ENCODE peak calls at places on chromosomes 6 and 20, in four cellular contexts. B is H9, X is IMR-90, O is H1. H is an unnamed sample.

GRCh38 chr6:138580801-138581200 is 81.5 kb upstream of the NHSL1 start:
- DNase-seq in B (no peak), X (no peak), O (no peak), H (no peak)

GRCh38 chr6:159727717-159728440 is 573 bp downstream of the WTAP start:
- DNase-seq in B (no peak), X (no peak), O (no peak), H (peak)

GRCh38 chr20:8306916-8307315 is 174.8 kb downstream of the PLCB1 start:
- DNase-seq in B (no peak), X (no peak), O (no peak), H (peak)

GRCh38 chr6:142744836-142745235 is 200.1 kb downstream of the HIVEP2 start:
- DNase-seq in B (no peak), X (peak), O (no peak), H (peak)

GRCh38 chr20:53889411-53890148 is 180.8 kb downstream of the BCAS1 start:
- DNase-seq in B (no peak), X (no peak), O (no peak), H (no peak)

GRCh38 chr6:131213501-131213990 is 78.3 kb downstream of the AKAP7 start:
- DNase-seq in B (no peak), X (peak), O (no peak), H (no peak)

GRCh38 chr20:51492167-51493092 is 50.1 kb downstream of the NFATC2 start:
- DNase-seq in B (no peak), X (no peak), O (no peak), H (peak)

GRCh38 chr6:8182209-8182845 is 80.0 kb upstream of the EEF1E1 start:
- DNase-seq in B (no peak), X (peak), O (no peak), H (no peak)

GRCh38 chr20:40563296-40563950 is 125.6 kb downstream of the MAFB start:
- DNase-seq in B (no peak), X (no peak), O (no peak), H (no peak)

GRCh38 chr6:81763051-81763450 is 10.6 kb upstream of the TENT5A start:
- DNase-seq in B (no peak), X (no peak), O (no peak), H (no peak)

GRCh38 chr6:11207199-11207968 is 25.1 kb downstream of the NEDD9 start:
- DNase-seq in B (no peak), X (peak), O (no peak), H (no peak)

DNA sequence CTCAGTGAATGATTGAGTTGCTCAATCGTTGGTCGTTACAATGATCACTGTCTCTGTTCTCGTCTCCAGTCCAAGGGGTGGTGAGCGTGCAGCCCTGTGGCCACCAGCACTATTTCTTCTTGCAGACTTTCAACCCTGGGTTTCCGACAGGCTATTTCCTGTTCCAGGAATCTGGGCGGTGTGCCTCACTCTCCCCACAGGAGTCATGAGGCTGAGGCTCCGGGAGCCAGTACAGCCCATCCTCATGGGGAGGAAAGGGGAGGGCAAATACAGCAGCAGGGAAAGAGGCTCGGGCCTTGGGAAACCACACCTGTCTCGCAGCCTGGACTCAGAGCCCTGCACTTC is 28.8 kb downstream of the KIAA1755 start:
- DNase-seq in B (no peak), X (peak), O (no peak), H (no peak)
- H4K8ac ChIP-seq in B (no peak), X (no peak), O (no peak), H (no peak)

GRCh38 chr6:35532141-35532540 is 19.4 kb upstream of the TULP1 start:
- DNase-seq in B (no peak), X (no peak), O (no peak), H (no peak)

GRCh38 chr6:35539223-35539622 is 26.5 kb upstream of the TULP1 start:
- DNase-seq in B (no peak), X (no peak), O (no peak), H (no peak)

GRCh38 chr6:35534396-35535170 is 21.9 kb upstream of the TULP1 start:
- DNase-seq in B (no peak), X (no peak), O (no peak), H (peak)
- H3K56ac ChIP-seq in B (no peak), X (no peak), O (no peak), H (no peak)

GRCh38 chr20:62838511-62838910 is 21.7 kb downstream of the COL9A3 start:
- DNase-seq in B (no peak), X (no peak), O (no peak), H (no peak)

GRCh38 chr20:62834967-62835730 is 18.3 kb downstream of the COL9A3 start:
- DNase-seq in B (no peak), X (no peak), O (no peak), H (no peak)

GRCh38 chr20:62837091-62837490 is 20.2 kb downstream of the COL9A3 start:
- DNase-seq in B (no peak), X (no peak), O (no peak), H (no peak)

GRCh38 chr20:62837790-62838458 is 21.1 kb downstream of the COL9A3 start:
- DNase-seq in B (no peak), X (no peak), O (no peak), H (no peak)

GRCh38 chr20:62835931-62836861 is 19.3 kb downstream of the COL9A3 start:
- DNase-seq in B (no peak), X (peak), O (no peak), H (no peak)
- H2BK5ac ChIP-seq in B (no peak), X (no peak), O (no peak), H (no peak)

GRCh38 chr6:152093711-152094110 is 286.2 kb downstream of the ESR1 start:
- DNase-seq in B (no peak), X (no peak), O (no peak), H (peak)
- H4K8ac ChIP-seq in B (no peak), X (no peak), O (no peak), H (no peak)

DNA sequence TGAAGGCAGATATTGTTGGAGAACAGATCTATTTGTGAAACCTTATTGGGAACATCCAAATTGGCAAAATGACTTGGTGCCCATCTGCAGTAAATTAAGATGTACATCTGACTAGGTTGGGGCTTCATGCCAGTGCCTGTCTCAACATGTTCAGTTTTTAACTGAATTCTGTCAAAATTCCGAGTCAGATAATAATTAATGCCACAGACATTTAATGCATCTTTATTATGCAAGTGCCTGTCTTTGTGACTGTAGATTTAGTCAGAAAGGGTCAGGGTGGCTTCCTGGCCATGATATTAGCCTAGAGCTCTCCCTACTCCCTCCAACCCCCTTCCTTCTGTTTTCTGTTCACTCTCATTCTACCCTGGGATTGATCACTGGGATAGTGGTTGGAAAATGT is 199.3 kb upstream of the FLRT3 start:
- DNase-seq in B (no peak), X (no peak), O (no peak), H (no peak)
- H3K56ac ChIP-seq in B (no peak), X (no peak), O (no peak), H (no peak)

GRCh38 chr6:17865798-17866725 is 121.4 kb downstream of the KIF13A start:
- DNase-seq in B (no peak), X (peak), O (peak), H (peak)

GRCh38 chr6:17866876-17867444 is 120.5 kb downstream of the KIF13A start:
- DNase-seq in B (no peak), X (no peak), O (no peak), H (no peak)

GRCh38 chr6:17865243-17865642 is 122.2 kb downstream of the KIF13A start:
- DNase-seq in B (no peak), X (peak), O (no peak), H (no peak)

GRCh38 chr6:17861361-17861760 is 126.1 kb downstream of the KIF13A start:
- DNase-seq in B (no peak), X (no peak), O (no peak), H (no peak)

GRCh38 chr6:17863971-17864754 is 123.3 kb downstream of the KIF13A start:
- DNase-seq in B (no peak), X (peak), O (no peak), H (peak)
- H2BK5ac ChIP-seq in B (no peak), X (peak), O (no peak), H (no peak)